ENCODE peak calls at places on chromosome 15, in eight cellular contexts. One of them, this sample, is unnamed. For H3K36me3 and H3K27me3, the result is how much of the 10 kb centered on the place peaks cover.

GRCh38 chr15:48604567-48604966 is 40.9 kb downstream of the FBN1 start:
- DNase-seq in neural progenitor cell: no peak
- DNase-seq in MM.1S: no peak
- DNase-seq in adrenal gland: no peak
- DNase-seq in CD8-positive, alpha-beta T cell: no peak
- DNase-seq in psoas muscle: no peak
- DNase-seq in WERI-Rb-1: no peak
- DNase-seq in uterus: no peak
- DNase-seq in this sample: no peak

GRCh38 chr15:99057697-99058420 is 47.0 kb upstream of the SYNM start:
- DNase-seq in neural progenitor cell: no peak
- DNase-seq in MM.1S: no peak
- DNase-seq in adrenal gland: no peak
- DNase-seq in CD8-positive, alpha-beta T cell: no peak
- DNase-seq in psoas muscle: no peak
- DNase-seq in WERI-Rb-1: no peak
- DNase-seq in uterus: no peak
- DNase-seq in this sample: no peak

GRCh38 chr15:90915216-90915807 is 12.2 kb downstream of the MAN2A2 start:
- DNase-seq in neural progenitor cell: no peak
- DNase-seq in MM.1S: no peak
- DNase-seq in adrenal gland: no peak
- DNase-seq in CD8-positive, alpha-beta T cell: no peak
- DNase-seq in psoas muscle: no peak
- DNase-seq in WERI-Rb-1: no peak
- DNase-seq in uterus: no peak
- DNase-seq in this sample: no peak

GRCh38 chr15:25894371-25894902 is 31.3 kb upstream of the ATP10A start:
- DNase-seq in neural progenitor cell: no peak
- DNase-seq in MM.1S: no peak
- DNase-seq in adrenal gland: no peak
- DNase-seq in CD8-positive, alpha-beta T cell: no peak
- DNase-seq in psoas muscle: no peak
- DNase-seq in WERI-Rb-1: no peak
- DNase-seq in uterus: no peak
- DNase-seq in this sample: no peak

GRCh38 chr15:96171842-96172241 is 158.7 kb upstream of the NR2F2 start:
- DNase-seq in neural progenitor cell: peak
- DNase-seq in MM.1S: no peak
- DNase-seq in adrenal gland: no peak
- DNase-seq in CD8-positive, alpha-beta T cell: no peak
- DNase-seq in psoas muscle: no peak
- DNase-seq in WERI-Rb-1: no peak
- DNase-seq in uterus: no peak
- DNase-seq in this sample: no peak

GRCh38 chr15:35559683-35560082 is 13.7 kb upstream of the DPH6 start:
- DNase-seq in neural progenitor cell: no peak
- DNase-seq in MM.1S: peak
- DNase-seq in adrenal gland: no peak
- DNase-seq in CD8-positive, alpha-beta T cell: no peak
- DNase-seq in psoas muscle: no peak
- DNase-seq in WERI-Rb-1: no peak
- DNase-seq in uterus: no peak
- DNase-seq in this sample: no peak

GRCh38 chr15:28024889-28025250 is 74.2 kb downstream of the OCA2 start:
- DNase-seq in neural progenitor cell: no peak
- DNase-seq in MM.1S: no peak
- DNase-seq in adrenal gland: no peak
- DNase-seq in CD8-positive, alpha-beta T cell: no peak
- DNase-seq in psoas muscle: no peak
- DNase-seq in WERI-Rb-1: no peak
- DNase-seq in uterus: no peak
- DNase-seq in this sample: no peak

GRCh38 chr15:39804026-39804425 is 21.4 kb upstream of the FSIP1 start:
- DNase-seq in neural progenitor cell: no peak
- DNase-seq in MM.1S: peak
- DNase-seq in adrenal gland: no peak
- DNase-seq in CD8-positive, alpha-beta T cell: no peak
- DNase-seq in psoas muscle: no peak
- DNase-seq in WERI-Rb-1: no peak
- DNase-seq in uterus: no peak
- DNase-seq in this sample: no peak

GRCh38 chr15:83943849-83944404 is 290.0 kb downstream of the ADAMTSL3 start:
- DNase-seq in neural progenitor cell: no peak
- DNase-seq in MM.1S: no peak
- DNase-seq in adrenal gland: no peak
- DNase-seq in CD8-positive, alpha-beta T cell: no peak
- DNase-seq in psoas muscle: no peak
- DNase-seq in WERI-Rb-1: no peak
- DNase-seq in uterus: no peak
- DNase-seq in this sample: no peak

GRCh38 chr15:85800460-85801123 is 5.9 kb upstream of the KLHL25 start:
- DNase-seq in neural progenitor cell: no peak
- DNase-seq in MM.1S: no peak
- DNase-seq in adrenal gland: peak
- DNase-seq in CD8-positive, alpha-beta T cell: no peak
- DNase-seq in psoas muscle: peak
- DNase-seq in WERI-Rb-1: peak
- DNase-seq in uterus: no peak
- DNase-seq in this sample: peak

GRCh38 chr15:75649045-75649761 is 1.5 kb downstream of the SNX33 start:
- DNase-seq in neural progenitor cell: no peak
- DNase-seq in MM.1S: no peak
- DNase-seq in adrenal gland: no peak
- DNase-seq in CD8-positive, alpha-beta T cell: no peak
- DNase-seq in psoas muscle: no peak
- DNase-seq in WERI-Rb-1: no peak
- DNase-seq in uterus: no peak
- DNase-seq in this sample: no peak
- H3K4me3 ChIP-seq in neural progenitor cell: peak
- H3K4me3 ChIP-seq in MM.1S: no peak
- H3K4me3 ChIP-seq in adrenal gland: peak
- H3K4me3 ChIP-seq in CD8-positive, alpha-beta T cell: no peak
- H3K4me3 ChIP-seq in psoas muscle: peak
- H3K4me3 ChIP-seq in WERI-Rb-1: no peak
- H3K4me3 ChIP-seq in uterus: peak
- H3K4me3 ChIP-seq in this sample: peak

GRCh38 chr15:41565702-41566101 is 6.7 kb downstream of the TYRO3 start:
- DNase-seq in neural progenitor cell: no peak
- DNase-seq in MM.1S: no peak
- DNase-seq in adrenal gland: no peak
- DNase-seq in CD8-positive, alpha-beta T cell: no peak
- DNase-seq in psoas muscle: no peak
- DNase-seq in WERI-Rb-1: no peak
- DNase-seq in uterus: no peak
- DNase-seq in this sample: no peak

GRCh38 chr15:41566121-41566885 is 7.3 kb downstream of the TYRO3 start:
- DNase-seq in neural progenitor cell: no peak
- DNase-seq in MM.1S: no peak
- DNase-seq in adrenal gland: no peak
- DNase-seq in CD8-positive, alpha-beta T cell: no peak
- DNase-seq in psoas muscle: no peak
- DNase-seq in WERI-Rb-1: no peak
- DNase-seq in uterus: no peak
- DNase-seq in this sample: no peak

GRCh38 chr15:41568350-41569017 is 9.5 kb downstream of the TYRO3 start:
- DNase-seq in neural progenitor cell: peak
- DNase-seq in MM.1S: no peak
- DNase-seq in adrenal gland: no peak
- DNase-seq in CD8-positive, alpha-beta T cell: no peak
- DNase-seq in psoas muscle: no peak
- DNase-seq in WERI-Rb-1: peak
- DNase-seq in uterus: peak
- DNase-seq in this sample: peak

GRCh38 chr15:41567870-41568269 is 8.9 kb downstream of the TYRO3 start:
- DNase-seq in neural progenitor cell: peak
- DNase-seq in MM.1S: no peak
- DNase-seq in adrenal gland: no peak
- DNase-seq in CD8-positive, alpha-beta T cell: no peak
- DNase-seq in psoas muscle: no peak
- DNase-seq in WERI-Rb-1: no peak
- DNase-seq in uterus: no peak
- DNase-seq in this sample: peak

DNA sequence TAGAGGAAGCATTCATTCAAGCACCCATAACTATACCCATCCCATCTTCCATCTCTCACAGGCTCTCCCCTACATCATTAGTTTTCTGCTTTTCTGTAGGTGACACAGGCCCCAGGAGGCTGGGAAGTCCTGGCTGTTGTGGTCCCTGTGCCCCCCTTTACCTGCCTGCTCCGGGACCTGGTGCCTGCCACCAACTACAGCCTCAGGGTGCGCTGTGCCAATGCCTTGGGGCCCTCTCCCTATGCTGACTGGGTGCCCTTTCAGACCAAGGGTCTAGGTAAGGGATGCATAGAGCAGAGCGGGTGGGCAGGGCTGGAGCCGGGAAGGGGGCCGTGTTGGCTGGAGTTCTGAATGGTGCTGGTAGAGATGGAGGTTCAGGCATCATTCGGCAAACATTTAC is 8.2 kb downstream of the TYRO3 start:
- DNase-seq in neural progenitor cell: no peak
- DNase-seq in MM.1S: no peak
- DNase-seq in adrenal gland: no peak
- DNase-seq in CD8-positive, alpha-beta T cell: no peak
- DNase-seq in psoas muscle: no peak
- DNase-seq in WERI-Rb-1: no peak
- DNase-seq in uterus: no peak
- DNase-seq in this sample: no peak
- H3K36me3 ChIP-seq in neural progenitor cell: under half
- H3K36me3 ChIP-seq in MM.1S: under half
- H3K36me3 ChIP-seq in adrenal gland: under half
- H3K36me3 ChIP-seq in CD8-positive, alpha-beta T cell: under half
- H3K36me3 ChIP-seq in psoas muscle: under half
- H3K36me3 ChIP-seq in WERI-Rb-1: under half
- H3K36me3 ChIP-seq in uterus: under half
- H3K36me3 ChIP-seq in this sample: under half

GRCh38 chr15:93366387-93367100 is 277.5 kb upstream of the RGMA start:
- DNase-seq in neural progenitor cell: peak
- DNase-seq in MM.1S: no peak
- DNase-seq in adrenal gland: no peak
- DNase-seq in CD8-positive, alpha-beta T cell: no peak
- DNase-seq in psoas muscle: no peak
- DNase-seq in WERI-Rb-1: no peak
- DNase-seq in uterus: no peak
- DNase-seq in this sample: peak

GRCh38 chr15:93372209-93372910 is 283.3 kb upstream of the RGMA start:
- DNase-seq in neural progenitor cell: no peak
- DNase-seq in MM.1S: no peak
- DNase-seq in adrenal gland: no peak
- DNase-seq in CD8-positive, alpha-beta T cell: no peak
- DNase-seq in psoas muscle: no peak
- DNase-seq in WERI-Rb-1: no peak
- DNase-seq in uterus: no peak
- DNase-seq in this sample: no peak
- H3K27me3 ChIP-seq in neural progenitor cell: under half
- H3K27me3 ChIP-seq in MM.1S: under half
- H3K27me3 ChIP-seq in adrenal gland: under half
- H3K27me3 ChIP-seq in CD8-positive, alpha-beta T cell: under half
- H3K27me3 ChIP-seq in psoas muscle: under half
- H3K27me3 ChIP-seq in WERI-Rb-1: half or more
- H3K27me3 ChIP-seq in uterus: under half
- H3K27me3 ChIP-seq in this sample: under half

GRCh38 chr15:43509002-43509922 is 8.1 kb upstream of the MAP1A start:
- DNase-seq in neural progenitor cell: peak
- DNase-seq in MM.1S: no peak
- DNase-seq in adrenal gland: peak
- DNase-seq in CD8-positive, alpha-beta T cell: no peak
- DNase-seq in psoas muscle: peak
- DNase-seq in WERI-Rb-1: no peak
- DNase-seq in uterus: peak
- DNase-seq in this sample: peak
- H3K4me3 ChIP-seq in neural progenitor cell: peak
- H3K4me3 ChIP-seq in MM.1S: no peak
- H3K4me3 ChIP-seq in adrenal gland: peak
- H3K4me3 ChIP-seq in CD8-positive, alpha-beta T cell: peak
- H3K4me3 ChIP-seq in psoas muscle: peak
- H3K4me3 ChIP-seq in WERI-Rb-1: peak
- H3K4me3 ChIP-seq in uterus: peak
- H3K4me3 ChIP-seq in this sample: peak

DNA sequence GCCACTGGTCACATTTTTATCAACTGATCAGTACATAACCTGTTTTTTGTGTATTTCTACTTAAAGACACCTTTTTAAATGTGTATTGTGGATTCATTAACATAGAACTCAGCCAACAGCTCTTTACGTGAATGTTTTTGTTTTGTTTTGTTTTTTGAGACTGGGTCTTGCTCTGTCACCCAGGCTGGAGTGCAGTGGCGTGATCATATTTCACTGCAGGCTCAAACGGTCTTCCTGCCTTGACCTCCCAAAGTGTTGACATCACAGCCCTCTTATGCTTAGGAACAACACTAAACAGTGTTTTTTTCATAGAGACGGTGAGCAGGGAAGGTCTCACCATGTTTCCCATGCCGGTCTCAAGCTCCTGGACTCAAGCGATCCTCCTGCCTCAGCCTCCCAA is 9.9 kb downstream of the PSMA4 start:
- DNase-seq in neural progenitor cell: no peak
- DNase-seq in MM.1S: no peak
- DNase-seq in adrenal gland: no peak
- DNase-seq in CD8-positive, alpha-beta T cell: no peak
- DNase-seq in psoas muscle: no peak
- DNase-seq in WERI-Rb-1: no peak
- DNase-seq in uterus: no peak
- DNase-seq in this sample: no peak
- H3K36me3 ChIP-seq in neural progenitor cell: under half
- H3K36me3 ChIP-seq in MM.1S: under half
- H3K36me3 ChIP-seq in adrenal gland: under half
- H3K36me3 ChIP-seq in CD8-positive, alpha-beta T cell: under half
- H3K36me3 ChIP-seq in psoas muscle: under half
- H3K36me3 ChIP-seq in WERI-Rb-1: half or more
- H3K36me3 ChIP-seq in uterus: under half
- H3K36me3 ChIP-seq in this sample: under half

GRCh38 chr15:41507820-41508290 is 5.8 kb downstream of the LTK start:
- DNase-seq in neural progenitor cell: no peak
- DNase-seq in MM.1S: no peak
- DNase-seq in adrenal gland: peak
- DNase-seq in CD8-positive, alpha-beta T cell: no peak
- DNase-seq in psoas muscle: no peak
- DNase-seq in WERI-Rb-1: no peak
- DNase-seq in uterus: no peak
- DNase-seq in this sample: no peak
- H3K27me3 ChIP-seq in neural progenitor cell: half or more
- H3K27me3 ChIP-seq in MM.1S: under half
- H3K27me3 ChIP-seq in adrenal gland: under half
- H3K27me3 ChIP-seq in CD8-positive, alpha-beta T cell: under half
- H3K27me3 ChIP-seq in psoas muscle: under half
- H3K27me3 ChIP-seq in WERI-Rb-1: under half
- H3K27me3 ChIP-seq in uterus: under half
- H3K27me3 ChIP-seq in this sample: half or more

DNA sequence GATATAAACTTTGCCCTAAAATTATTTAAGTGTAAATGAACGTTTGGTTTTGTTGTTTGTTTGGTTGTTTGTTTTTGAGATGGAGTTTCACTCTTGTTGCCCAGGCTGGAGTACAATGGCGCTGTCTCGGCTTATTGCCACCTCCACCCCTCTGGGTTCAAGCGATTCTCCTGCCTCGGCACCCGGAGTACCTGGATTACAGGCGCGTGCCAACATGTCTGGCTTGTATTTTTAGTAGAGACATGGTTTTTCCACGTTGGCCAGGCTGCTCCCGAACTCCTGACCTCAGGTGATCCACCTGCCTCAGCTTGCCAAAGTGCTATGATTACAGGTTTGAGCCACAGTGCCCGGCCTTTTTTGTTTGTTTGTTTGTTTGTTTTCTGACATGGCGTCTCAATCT is 87.9 kb upstream of the CHD2 start:
- DNase-seq in neural progenitor cell: no peak
- DNase-seq in MM.1S: no peak
- DNase-seq in adrenal gland: no peak
- DNase-seq in CD8-positive, alpha-beta T cell: no peak
- DNase-seq in psoas muscle: no peak
- DNase-seq in WERI-Rb-1: no peak
- DNase-seq in uterus: no peak
- DNase-seq in this sample: no peak
- H3K4me3 ChIP-seq in neural progenitor cell: no peak
- H3K4me3 ChIP-seq in MM.1S: no peak
- H3K4me3 ChIP-seq in adrenal gland: no peak
- H3K4me3 ChIP-seq in CD8-positive, alpha-beta T cell: no peak
- H3K4me3 ChIP-seq in psoas muscle: peak
- H3K4me3 ChIP-seq in WERI-Rb-1: no peak
- H3K4me3 ChIP-seq in uterus: no peak
- H3K4me3 ChIP-seq in this sample: no peak

This sample was measured in H7.